ENCODE peak calls at places on chromosomes 1 and 21, in five cellular contexts. C is PC-3, G is OCI-LY7, H is hepatocyte, S is GM23338. D is an unnamed sample. For H4K20me1, the result is how much of the 10 kb centered on the place peaks cover.

GRCh38 chr1:231357831-231358354 is 19.8 kb downstream of the SPRTN start:
- DNase-seq in G (peak), S (peak), H (peak), C (peak), D (peak)

GRCh38 chr1:15122331-15122730 is 31.2 kb upstream of the TMEM51 start:
- DNase-seq in H (no peak), S (no peak), C (no peak), G (no peak), D (no peak)

GRCh38 chr1:172449585-172450523 is 6.0 kb upstream of the PIGC start:
- DNase-seq in C (peak), G (peak), S (peak), H (peak), D (peak)

GRCh38 chr1:221991221-221991620 is 249.3 kb upstream of the DUSP10 start:
- DNase-seq in H (no peak), C (peak), G (no peak), S (no peak), D (no peak)

GRCh38 chr21:33374874-33375644 is 28.2 kb upstream of the IFNGR2 start:
- DNase-seq in G (peak), C (no peak), H (no peak), S (no peak), D (no peak)

GRCh38 chr1:2103901-2104590 is 53.8 kb downstream of the PRKCZ start:
- DNase-seq in G (no peak), H (no peak), S (no peak), C (no peak), D (no peak)

GRCh38 chr1:2479618-2480017 is 3.5 kb downstream of the PLCH2 start:
- DNase-seq in H (no peak), G (no peak), S (no peak), C (no peak), D (no peak)

GRCh38 chr1:41599912-41600311 is 115.4 kb upstream of the EDN2 start:
- DNase-seq in H (no peak), G (no peak), C (peak), S (peak), D (no peak)

GRCh38 chr1:161731241-161731640 is 9.9 kb downstream of the FCRLB start:
- DNase-seq in G (no peak), H (no peak), C (no peak), S (no peak), D (no peak)

GRCh38 chr1:180948357-180948756 is 35.7 kb downstream of the KIAA1614 start:
- DNase-seq in G (no peak), H (no peak), S (no peak), C (no peak), D (no peak)

GRCh38 chr1:151705146-151705545 is 11.5 kb downstream of the CELF3 start:
- DNase-seq in C (no peak), G (no peak), S (no peak), H (no peak), D (no peak)

GRCh38 chr1:108863984-108864383 is 7.1 kb upstream of the AKNAD1 start:
- DNase-seq in S (no peak), C (no peak), G (no peak), H (no peak), D (no peak)

GRCh38 chr21:15592271-15592860 is 137.4 kb upstream of the USP25 start:
- DNase-seq in G (peak), H (peak), C (peak), S (peak), D (peak)

GRCh38 chr1:29236993-29237905 is 927 bp downstream of the PTPRU start:
- DNase-seq in H (peak), S (peak), C (peak), G (no peak), D (no peak)

GRCh38 chr1:17612831-17613230 is 73.3 kb downstream of the ARHGEF10L start:
- DNase-seq in G (no peak), S (peak), H (no peak), C (no peak), D (no peak)

GRCh38 chr21:26332873-26333272 is 162.3 kb upstream of the APP start:
- DNase-seq in C (peak), H (no peak), S (no peak), G (no peak), D (no peak)

GRCh38 chr1:117562581-117563491 is 43.0 kb upstream of the TENT5C start:
- DNase-seq in H (no peak), C (peak), S (no peak), G (no peak), D (no peak)

GRCh38 chr1:117564227-117565082 is 41.4 kb upstream of the TENT5C start:
- DNase-seq in S (no peak), H (no peak), C (no peak), G (no peak), D (no peak)

GRCh38 chr1:117565083-117565556 is 40.7 kb upstream of the TENT5C start:
- DNase-seq in G (no peak), S (no peak), H (no peak), C (no peak), D (no peak)

GRCh38 chr1:117561551-117561950 is 44.3 kb upstream of the TENT5C start:
- DNase-seq in S (no peak), C (no peak), G (no peak), H (no peak), D (no peak)

DNA sequence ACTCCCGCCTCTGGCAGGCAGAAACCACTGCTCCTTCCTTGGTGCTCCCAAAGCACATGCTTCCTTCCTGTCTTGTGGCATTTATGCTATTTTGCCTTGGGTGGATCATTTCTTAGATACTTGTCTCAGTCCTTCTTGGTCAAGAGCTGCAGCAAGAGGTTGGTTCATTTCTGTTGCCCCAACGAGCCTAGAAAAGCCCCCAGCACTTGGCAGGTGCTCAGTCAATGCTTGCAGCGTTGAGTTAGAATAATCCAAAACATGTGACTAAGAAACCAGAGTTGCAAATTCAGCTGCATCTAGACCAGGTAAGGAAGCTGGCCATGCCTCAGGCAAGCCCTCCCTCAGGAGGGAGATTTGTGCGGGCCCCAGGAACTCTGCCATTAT is 42.4 kb upstream of the TENT5C start:
- DNase-seq in G (no peak), S (no peak), H (no peak), C (no peak), D (no peak)
- H3K4me2 ChIP-seq in G (no peak), S (no peak), H (no peak), C (no peak), D (no peak)

GRCh38 chr21:45421846-45422775 is 17.1 kb downstream of the COL18A1 start:
- DNase-seq in H (no peak), G (no peak), C (no peak), S (no peak), D (no peak)

GRCh38 chr21:45419162-45419561 is 14.2 kb downstream of the COL18A1 start:
- DNase-seq in H (peak), C (no peak), S (no peak), G (no peak), D (no peak)

GRCh38 chr21:45420061-45420521 is 15.1 kb downstream of the COL18A1 start:
- DNase-seq in H (peak), S (no peak), C (no peak), G (no peak), D (no peak)

GRCh38 chr21:45421071-45421845 is 16.3 kb downstream of the COL18A1 start:
- DNase-seq in C (peak), G (no peak), S (no peak), H (peak), D (no peak)

DNA sequence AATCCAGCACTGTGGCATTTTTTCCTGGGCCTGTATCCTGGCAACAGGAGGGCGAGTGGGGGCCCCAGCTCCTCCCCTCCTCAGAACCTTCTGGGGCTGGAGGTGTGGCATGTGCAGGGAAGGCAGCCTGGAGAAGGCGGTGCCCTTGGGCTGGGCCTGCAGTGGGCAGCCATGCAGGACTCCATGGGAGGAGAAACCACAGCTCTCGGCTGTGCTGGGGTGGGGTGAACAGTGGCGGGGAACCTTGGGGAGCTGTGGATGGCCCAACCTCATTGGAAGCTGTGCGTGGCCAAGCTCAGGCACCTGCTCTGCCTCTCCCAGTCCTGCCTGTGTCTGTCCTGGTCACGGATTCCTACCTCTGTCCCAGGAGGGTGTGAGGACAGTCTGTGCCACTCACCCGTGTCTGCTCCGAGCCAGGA is 15.7 kb downstream of the COL18A1 start:
- DNase-seq in S (no peak), G (no peak), H (peak), C (no peak), D (no peak)
- H4K20me1 ChIP-seq in S (under half), G (under half), H (under half), C (under half), D (under half)

DNA sequence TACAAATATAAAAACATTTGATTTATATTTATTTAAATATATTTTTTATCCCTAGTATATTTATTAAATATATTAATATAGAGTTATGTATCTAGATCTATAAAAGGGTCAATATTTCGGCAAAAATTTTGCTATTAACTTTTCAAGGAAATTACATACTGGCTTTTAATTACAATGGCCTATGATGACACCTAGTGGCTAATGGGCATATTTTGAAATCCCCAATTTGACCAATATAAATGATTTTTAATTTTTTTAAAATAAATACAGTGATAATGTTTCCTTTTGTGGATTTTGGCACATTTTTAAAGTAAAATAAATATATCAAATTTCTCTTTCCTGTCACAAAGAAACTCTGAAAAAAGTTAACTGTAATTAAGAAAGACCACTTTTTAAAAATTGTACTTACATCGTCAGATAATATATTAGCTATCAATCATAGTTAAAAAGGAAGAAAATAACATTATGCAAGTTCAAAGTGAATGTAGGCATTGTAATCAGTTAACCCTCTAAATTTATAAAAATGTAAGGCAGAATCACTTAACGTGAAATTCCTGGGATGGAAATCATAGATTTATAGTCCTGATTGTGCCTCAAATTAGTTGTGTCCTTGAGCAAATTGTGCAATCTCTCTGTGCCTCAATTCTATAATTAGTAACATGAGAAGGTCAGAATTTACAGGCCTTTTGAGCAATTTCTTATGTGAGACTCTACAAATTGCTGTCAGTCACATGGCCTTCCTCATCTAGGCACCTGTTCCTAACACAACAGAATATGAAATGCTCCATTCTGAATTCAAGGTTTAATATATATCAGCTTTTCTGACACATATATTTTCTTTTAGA is 25.6 kb upstream of the RGS13 start:
- DNase-seq in C (peak), G (peak), S (peak), H (peak), D (peak)
- TF ChIP-seq EZH2phosphoT487 in C (no peak), G (no peak), S (no peak), H (no peak), D (no peak)

GRCh38 chr1:23114424-23115079 is 54.1 kb downstream of the LUZP1 start:
- DNase-seq in H (no peak), G (no peak), S (no peak), C (no peak), D (no peak)
- H3K4me2 ChIP-seq in H (no peak), G (no peak), S (no peak), C (no peak), D (no peak)

D was measured in MM.1S.